ENCODE peak calls at places on chromosomes 4 and X, in nine cellular contexts. Q is heart left ventricle; C is BE2C; Z is GM23248; D is AG04449; U is CD4-positive, CD25-positive, alpha-beta regulatory T cell; L is PC-3; R is pancreas; J is mesendoderm. V is an unnamed sample.
A peak's percentile ranks its signal among the peaks of the same experiment; 100 is the strongest.

GRCh38 chr4:3671571-3672464 is 94.4 kb upstream of the ADRA2C start:
- DNase-seq in Q (no peak), C (no peak), Z (no peak), D (no peak), U (no peak), L (peak; percentile 52), R (peak; percentile 33), J (no peak), V (no peak)

GRCh38 chrX:153474718-153475117 is 4.3 kb upstream of the HAUS7 start:
- DNase-seq in Q (peak; percentile 88), C (no peak), Z (peak; percentile 83), D (no peak), U (peak; percentile 39), L (peak; percentile 36), R (peak; percentile 80), J (peak; percentile 43), V (no peak)

GRCh38 chr4:56220261-56220660 is 167.0 kb downstream of the AASDH start:
- DNase-seq in Q (no peak), C (no peak), Z (no peak), D (no peak), U (no peak), L (no peak), R (no peak), J (no peak), V (no peak)

GRCh38 chrX:137194164-137194563 is 160.4 kb upstream of the GPR101 start:
- DNase-seq in Q (no peak), C (peak; percentile 15), Z (peak; percentile 36), D (no peak), U (no peak), L (peak; percentile 72), R (no peak), J (peak; percentile 69), V (peak; percentile 29)

GRCh38 chrX:64427787-64428186 is 32.5 kb upstream of the MTMR8 start:
- DNase-seq in Q (no peak), C (no peak), Z (no peak), D (no peak), U (no peak), L (no peak), R (no peak), J (no peak), V (no peak)

GRCh38 chr4:13601848-13602247 is 25.7 kb downstream of the BOD1L1 start:
- DNase-seq in Q (no peak), C (no peak), Z (no peak), D (no peak), U (no peak), L (no peak), R (no peak), J (no peak), V (no peak)

GRCh38 chr4:3285558-3286334 is 7.1 kb upstream of the RGS12 start:
- DNase-seq in Q (peak; percentile 66), C (no peak), Z (peak; percentile 88), D (no peak), U (no peak), L (peak; percentile 46), R (no peak), J (peak; percentile 6), V (no peak)

GRCh38 chr4:123217676-123218075 is 178.9 kb upstream of the SPRY1 start:
- DNase-seq in Q (no peak), C (no peak), Z (no peak), D (no peak), U (no peak), L (no peak), R (no peak), J (no peak), V (no peak)

GRCh38 chr4:150142831-150143230 is 64.6 kb downstream of the DCLK2 start:
- DNase-seq in Q (no peak), C (no peak), Z (no peak), D (no peak), U (no peak), L (no peak), R (no peak), J (no peak), V (no peak)

GRCh38 chr4:150145090-150145949 is 67.1 kb downstream of the DCLK2 start:
- DNase-seq in Q (no peak), C (no peak), Z (peak; percentile 20), D (no peak), U (no peak), L (peak; percentile 37), R (no peak), J (peak; percentile 38), V (peak; percentile 5)

GRCh38 chr4:150139297-150139696 is 61.1 kb downstream of the DCLK2 start:
- DNase-seq in Q (no peak), C (no peak), Z (no peak), D (no peak), U (no peak), L (no peak), R (no peak), J (no peak), V (no peak)

GRCh38 chr4:150136481-150136880 is 58.2 kb downstream of the DCLK2 start:
- DNase-seq in Q (no peak), C (no peak), Z (peak; percentile 35), D (no peak), U (no peak), L (no peak), R (no peak), J (no peak), V (no peak)

GRCh38 chr4:150140774-150141400 is 62.6 kb downstream of the DCLK2 start:
- DNase-seq in Q (no peak), C (no peak), Z (peak; percentile 85), D (no peak), U (no peak), L (peak; percentile 78), R (no peak), J (no peak), V (no peak)
- H3K4me3 ChIP-seq in Q (no peak overlapping the region), C (no peak overlapping the region), Z (peak overlapping the region; percentile 57), D (peak overlapping the region; percentile 6), U (no peak overlapping the region), L (peak overlapping the region; percentile 60), R (no peak overlapping the region), J (no peak overlapping the region), V (no peak overlapping the region)

DNA sequence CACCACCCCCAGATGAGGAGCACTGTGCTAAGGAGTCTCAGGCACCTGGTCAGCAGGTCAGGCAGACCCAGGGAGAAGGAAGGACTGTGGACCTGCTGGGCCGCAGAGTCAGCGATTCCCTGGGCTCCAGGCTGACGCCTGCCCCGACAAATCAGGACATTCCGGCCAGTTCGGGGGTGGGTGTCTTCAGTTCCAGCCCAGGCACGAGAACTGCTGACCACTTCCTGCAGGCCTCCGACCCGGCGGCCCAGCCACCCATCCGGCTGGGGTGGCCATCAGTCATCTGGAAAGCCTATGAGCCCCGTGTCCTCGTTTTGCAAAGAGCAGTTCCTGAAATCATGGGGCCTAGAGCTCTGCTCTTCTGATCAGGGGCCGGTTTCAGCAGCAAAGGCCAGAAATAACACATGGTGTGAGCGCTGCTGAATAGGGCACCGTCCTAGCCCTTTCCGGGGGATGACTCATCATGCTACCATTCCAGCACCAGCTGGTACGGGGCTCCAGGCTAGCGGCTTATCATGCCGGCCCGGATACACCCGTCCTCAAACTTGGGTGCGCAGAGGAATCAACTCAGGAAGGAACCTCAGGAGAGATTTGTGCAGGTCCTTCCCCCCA is 7.8 kb upstream of the SH3TC1 start:
- DNase-seq in Q (peak; percentile 86), C (no peak), Z (no peak), D (no peak), U (no peak), L (peak; percentile 62), R (no peak), J (no peak), V (no peak)
- H3K4me3 ChIP-seq in Q (no peak overlapping the region), C (no peak overlapping the region), Z (no peak overlapping the region), D (no peak overlapping the region), U (no peak overlapping the region), L (no peak overlapping the region), R (no peak overlapping the region), J (no peak overlapping the region), V (no peak overlapping the region)

GRCh38 chr4:987689-988513 is 1.1 kb downstream of the IDUA start:
- DNase-seq in Q (peak; percentile 60), C (peak; percentile 12), Z (no peak), D (no peak), U (no peak), L (no peak), R (no peak), J (no peak), V (no peak)

GRCh38 chr4:985123-985830 is 1.6 kb upstream of the IDUA start:
- DNase-seq in Q (peak; percentile 88), C (peak; percentile 32), Z (peak; percentile 77), D (no peak), U (peak; percentile 57), L (peak; percentile 64), R (peak; percentile 90), J (peak; percentile 71), V (peak; percentile 48)

GRCh38 chr4:986428-986948 is 356 bp upstream of the IDUA start:
- DNase-seq in Q (no peak), C (no peak), Z (no peak), D (no peak), U (no peak), L (no peak), R (no peak), J (no peak), V (no peak)

GRCh38 chr4:988726-989721 is 2.2 kb downstream of the IDUA start:
- DNase-seq in Q (peak; percentile 73), C (peak; percentile 9), Z (no peak), D (no peak), U (no peak), L (no peak), R (no peak), J (no peak), V (no peak)

DNA sequence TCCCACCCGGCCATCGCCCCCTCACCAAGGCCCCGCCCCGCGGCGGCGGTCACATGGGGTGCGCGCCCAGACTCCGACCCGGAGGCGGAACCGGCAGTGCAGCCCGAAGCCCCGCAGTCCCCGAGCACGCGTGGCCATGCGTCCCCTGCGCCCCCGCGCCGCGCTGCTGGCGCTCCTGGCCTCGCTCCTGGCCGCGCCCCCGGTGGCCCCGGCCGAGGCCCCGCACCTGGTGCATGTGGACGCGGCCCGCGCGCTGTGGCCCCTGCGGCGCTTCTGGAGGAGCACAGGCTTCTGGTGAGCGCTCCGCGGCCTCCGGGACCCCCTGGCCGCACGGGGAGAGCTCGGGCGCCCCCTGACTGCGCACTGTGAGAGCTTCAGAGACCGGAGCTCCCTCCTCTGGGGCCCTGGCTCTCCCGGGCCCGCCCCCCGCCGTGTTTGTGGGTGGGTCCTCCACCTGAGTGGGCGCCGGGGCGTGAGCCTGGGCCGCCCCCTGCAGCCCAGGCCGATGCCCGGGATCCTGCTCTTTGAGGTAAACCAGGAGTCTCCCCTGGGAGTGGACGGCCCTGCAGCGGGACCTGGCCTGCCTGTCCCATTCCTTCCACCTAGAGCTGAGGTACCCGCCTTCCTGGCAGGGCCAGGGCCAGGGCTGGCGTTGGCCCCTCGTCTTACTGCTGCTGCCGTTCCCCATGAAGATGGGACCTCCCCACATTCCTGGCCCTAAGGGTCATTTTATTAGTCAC is at the start of gene IDUA:
- DNase-seq in Q (peak; percentile 90), C (peak; percentile 82), Z (peak; percentile 90), D (no peak), U (peak; percentile 86), L (peak; percentile 76), R (peak; percentile 92), J (peak; percentile 60), V (no peak)
- H3K4me3 ChIP-seq in Q (peak within 1 kb of the TSS; percentile 70), C (peak within 1 kb of the TSS; percentile 46), Z (peak within 1 kb of the TSS; percentile 79), D (peak within 1 kb of the TSS; percentile 74), U (peak within 1 kb of the TSS; percentile 83), L (peak within 1 kb of the TSS; percentile 78), R (peak within 1 kb of the TSS; percentile 79), J (peak within 1 kb of the TSS; percentile 28), V (peak within 1 kb of the TSS; percentile 41)

DNA sequence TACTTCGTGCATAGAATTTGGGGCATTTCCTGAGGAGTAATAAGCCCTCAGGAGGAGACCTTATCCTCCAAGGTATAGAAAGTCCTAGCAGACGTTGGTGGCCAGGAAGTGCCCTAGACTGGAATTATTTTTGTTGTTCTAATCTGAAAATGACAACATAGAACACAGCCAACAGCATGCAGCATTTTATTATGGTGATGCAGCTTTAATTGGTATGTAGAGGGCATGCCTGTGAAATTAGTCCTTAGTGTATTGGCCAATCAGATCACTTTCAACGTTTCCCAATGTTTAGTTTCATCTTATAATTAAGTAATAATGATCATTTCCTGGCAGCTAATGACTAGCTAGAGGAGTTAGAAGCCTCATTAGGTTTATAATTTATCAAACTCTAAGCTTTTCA is 199.2 kb downstream of the SHROOM3 start:
- DNase-seq in Q (no peak), C (no peak), Z (peak; percentile 84), D (peak; percentile 65), U (no peak), L (peak; percentile 41), R (no peak), J (peak; percentile 27), V (no peak)
- H3K4me3 ChIP-seq in Q (no peak overlapping the region), C (no peak overlapping the region), Z (peak overlapping the region; percentile 37), D (no peak overlapping the region), U (no peak overlapping the region), L (no peak overlapping the region), R (no peak overlapping the region), J (no peak overlapping the region), V (no peak overlapping the region)

V was measured in iPS DF 6.9.